ENCODE peak calls at places on chromosomes 6 and 20, in ten cellular contexts. A, W, R, C, O, M, U, H, X and G are unnamed samples.
A peak's percentile ranks its signal among the peaks of the same experiment; 100 is the strongest.

GRCh38 chr6:132218063-132218696 is 183.1 kb downstream of the MOXD1 start:
- DNase-seq in A (no peak), W (no peak), R (peak; percentile 27), C (no peak), O (no peak), M (no peak), U (no peak), H (no peak), X (peak; percentile 74), G (peak; percentile 8)

GRCh38 chr20:36593347-36593746 is 12.2 kb upstream of the RAB5IF start:
- DNase-seq in A (no peak), W (no peak), R (no peak), C (no peak), O (no peak), M (no peak), U (no peak), H (no peak), X (no peak), G (no peak)

GRCh38 chr20:63787302-63787701 is 43.8 kb downstream of the ZBTB46 start:
- DNase-seq in A (no peak), W (no peak), R (peak; percentile 85), C (no peak), O (no peak), M (no peak), U (no peak), H (no peak), X (no peak), G (no peak)

GRCh38 chr6:6684365-6684833 is 95.9 kb downstream of the LY86 start:
- DNase-seq in A (no peak), W (no peak), R (no peak), C (no peak), O (no peak), M (peak; percentile 24), U (no peak), H (no peak), X (no peak), G (no peak)

GRCh38 chr6:75296811-75297779 is 12.5 kb upstream of the TMEM30A start:
- DNase-seq in A (peak; percentile 76), W (no peak), R (peak; percentile 62), C (peak; percentile 40), O (no peak), M (no peak), U (no peak), H (no peak), X (peak; percentile 80), G (peak; percentile 68)

GRCh38 chr6:143620461-143620860 is 57.3 kb upstream of the PHACTR2 start:
- DNase-seq in A (no peak), W (no peak), R (no peak), C (no peak), O (no peak), M (no peak), U (no peak), H (no peak), X (peak; percentile 63), G (no peak)

GRCh38 chr6:23243858-23244257 is 674.5 kb downstream of the HDGFL1 start:
- DNase-seq in A (no peak), W (no peak), R (peak; percentile 1), C (no peak), O (no peak), M (no peak), U (no peak), H (no peak), X (peak; percentile 41), G (no peak)

GRCh38 chr6:14035448-14035847 is 82.1 kb upstream of the CD83 start:
- DNase-seq in A (peak; percentile 95), W (no peak), R (peak; percentile 28), C (peak; percentile 51), O (no peak), M (no peak), U (no peak), H (peak; percentile 75), X (peak; percentile 93), G (no peak)

GRCh38 chr6:13355043-13355945 is 27.0 kb upstream of the TBC1D7 start:
- DNase-seq in A (peak; percentile 76), W (no peak), R (no peak), C (no peak), O (no peak), M (no peak), U (no peak), H (peak; percentile 80), X (peak; percentile 93), G (peak; percentile 23)

GRCh38 chr6:169470790-169471189 is 217.1 kb upstream of the THBS2 start:
- DNase-seq in A (no peak), W (no peak), R (no peak), C (no peak), O (no peak), M (no peak), U (no peak), H (no peak), X (no peak), G (no peak)

GRCh38 chr6:2111162-2111677 is 134.2 kb downstream of the GMDS start:
- DNase-seq in A (no peak), W (no peak), R (no peak), C (no peak), O (no peak), M (no peak), U (no peak), H (no peak), X (peak; percentile 96), G (no peak)

GRCh38 chr6:36701401-36701991 is 3.9 kb downstream of the RAB44 start:
- DNase-seq in A (peak; percentile 72), W (no peak), R (no peak), C (no peak), O (peak; percentile 45), M (no peak), U (no peak), H (no peak), X (no peak), G (peak; percentile 52)

GRCh38 chr6:25248100-25248499 is 31.1 kb upstream of the CARMIL1 start:
- DNase-seq in A (no peak), W (no peak), R (no peak), C (no peak), O (no peak), M (no peak), U (no peak), H (no peak), X (peak; percentile 47), G (no peak)

GRCh38 chr20:50248104-50248631 is 57.5 kb downstream of the CEBPB start:
- DNase-seq in A (no peak), W (no peak), R (no peak), C (no peak), O (no peak), M (no peak), U (no peak), H (no peak), X (peak; percentile 35), G (peak; percentile 75)

GRCh38 chr20:50844430-50845100 is 49.7 kb downstream of the BCAS4 start:
- DNase-seq in A (no peak), W (no peak), R (no peak), C (no peak), O (no peak), M (no peak), U (peak; percentile 91), H (peak; percentile 66), X (peak; percentile 55), G (no peak)

DNA sequence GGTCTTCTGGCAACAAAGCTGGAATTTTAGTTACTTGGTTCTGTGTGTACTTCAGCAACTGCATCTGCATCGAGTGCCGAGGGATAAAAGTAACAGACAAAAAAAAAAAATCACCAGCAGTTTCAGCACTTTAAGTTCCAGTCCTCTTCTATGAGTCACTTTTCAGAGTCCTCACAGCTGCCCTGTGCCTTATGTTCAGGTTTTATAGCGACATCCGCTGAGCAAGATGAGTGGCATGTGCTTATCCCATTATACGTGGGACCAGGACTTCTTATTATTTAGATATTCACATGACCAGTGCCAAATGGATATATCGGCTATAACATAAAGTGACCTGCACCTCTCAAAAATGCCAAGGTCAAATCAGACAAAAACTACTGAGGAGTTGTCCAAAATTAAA is 242.9 kb downstream of the FOXA2 start:
- DNase-seq in A (no peak), W (no peak), R (no peak), C (no peak), O (no peak), M (no peak), U (no peak), H (peak; percentile 52), X (peak; percentile 6), G (no peak)
- H3K4me1 ChIP-seq in A (no peaks in the 10 kb centered on the region), W (no peaks in the 10 kb centered on the region), R (no peaks in the 10 kb centered on the region), C (no peaks in the 10 kb centered on the region), O (no peaks in the 10 kb centered on the region), M (no peaks in the 10 kb centered on the region), U (no peaks in the 10 kb centered on the region), H (peaks cover 19% of the 10 kb centered on the region), X (no peaks in the 10 kb centered on the region), G (no peaks in the 10 kb centered on the region)

DNA sequence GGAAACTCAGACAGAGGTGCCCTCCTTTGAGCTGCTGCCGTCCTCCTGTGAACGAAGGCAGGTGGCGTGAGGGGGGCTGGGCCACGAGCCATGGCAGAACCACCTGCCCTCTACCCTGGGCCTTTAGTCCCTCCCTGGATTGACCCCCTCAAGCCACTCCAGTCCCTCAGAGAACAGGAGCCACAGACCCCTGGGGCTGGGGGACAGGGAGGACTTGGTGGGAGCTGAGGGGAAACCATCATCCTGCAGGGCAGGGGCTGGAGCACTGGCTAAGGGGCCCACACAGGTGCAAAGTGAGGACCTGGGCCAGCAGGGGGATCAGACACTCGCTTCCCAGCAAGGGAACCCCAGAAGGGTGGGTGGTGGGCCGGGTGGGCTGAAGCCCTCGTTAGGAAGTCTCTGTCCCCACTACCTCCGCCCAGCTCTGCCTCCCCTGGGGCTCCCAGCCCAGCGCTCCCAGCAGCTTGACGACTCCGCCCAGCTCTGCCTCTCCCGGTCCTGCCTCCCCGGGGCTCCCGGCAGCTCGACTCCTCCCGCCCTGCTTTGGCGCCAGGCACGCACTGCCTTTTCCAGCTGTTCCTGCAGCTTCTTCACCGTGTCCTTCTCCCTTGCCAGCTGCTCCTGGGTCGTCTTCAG is 44.4 kb downstream of the DSTN start:
- DNase-seq in A (no peak), W (peak; percentile 84), R (peak; percentile 27), C (no peak), O (peak; percentile 76), M (peak; percentile 85), U (peak; percentile 94), H (peak; percentile 43), X (peak; percentile 70), G (peak; percentile 52)
- H3K4me3 ChIP-seq in A (no peak overlapping the region), W (no peak overlapping the region), R (no peak overlapping the region), C (no peak overlapping the region), O (no peak overlapping the region), M (peak overlapping the region; percentile 45), U (no peak overlapping the region), H (no peak overlapping the region), X (no peak overlapping the region), G (no peak overlapping the region)

DNA sequence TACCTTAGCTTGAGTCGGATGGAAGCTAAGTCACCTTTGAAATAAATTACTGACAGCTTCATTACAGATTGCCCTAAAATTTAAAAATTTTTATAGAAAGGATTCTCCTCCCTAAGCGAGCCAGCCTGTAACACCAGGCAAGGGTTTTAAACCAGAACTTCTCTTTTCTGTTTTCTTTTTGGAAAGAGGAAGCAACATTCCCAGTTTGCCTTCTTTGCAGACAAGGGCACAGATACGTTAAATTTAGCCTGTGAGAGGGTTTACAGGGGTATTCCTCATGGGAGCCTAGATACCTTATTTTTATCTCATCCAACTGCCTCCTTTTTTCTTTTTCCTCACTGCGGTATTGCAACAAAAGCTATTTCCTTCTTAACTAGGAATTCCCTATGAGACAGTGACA is 45.0 kb downstream of the GNAS start:
- DNase-seq in A (no peak), W (no peak), R (no peak), C (no peak), O (no peak), M (no peak), U (no peak), H (no peak), X (no peak), G (no peak)
- H3K4me1 ChIP-seq in A (peaks cover 17% of the 10 kb centered on the region), W (peaks cover 14% of the 10 kb centered on the region), R (peaks cover 87% of the 10 kb centered on the region), C (peaks cover 5% of the 10 kb centered on the region), O (peaks cover 64% of the 10 kb centered on the region), M (peaks cover 27% of the 10 kb centered on the region), U (peaks cover 21% of the 10 kb centered on the region), H (peaks cover 41% of the 10 kb centered on the region), X (peaks cover 23% of the 10 kb centered on the region), G (no peaks in the 10 kb centered on the region)

GRCh38 chr6:18327621-18328548 is 59.3 kb upstream of the RNF144B start:
- DNase-seq in A (peak; percentile 33), W (no peak), R (no peak), C (no peak), O (peak; percentile 77), M (no peak), U (peak; percentile 77), H (no peak), X (no peak), G (no peak)
- H3K4me3 ChIP-seq in A (no peak overlapping the region), W (no peak overlapping the region), R (no peak overlapping the region), C (no peak overlapping the region), O (no peak overlapping the region), M (no peak overlapping the region), U (peak overlapping the region; percentile 3), H (no peak overlapping the region), X (no peak overlapping the region), G (no peak overlapping the region)